ENCODE peak calls at places on chromosome 10, in five cellular contexts. One of them, this sample, is unnamed. For H3K27me3 and H3K4me1, the result is how much of the 10 kb centered on the place peaks cover.

GRCh38 chr10:91689731-91690168 is 56.9 kb upstream of the PPP1R3C start:
- DNase-seq in tibial nerve: peak
- DNase-seq in sigmoid colon: no peak
- DNase-seq in IMR-90: peak
- DNase-seq in endothelial cell of umbilical vein: no peak
- DNase-seq in this sample: no peak

GRCh38 chr10:84348431-84348830 is 20.0 kb downstream of the CCSER2 start:
- DNase-seq in tibial nerve: no peak
- DNase-seq in sigmoid colon: no peak
- DNase-seq in IMR-90: peak
- DNase-seq in endothelial cell of umbilical vein: no peak
- DNase-seq in this sample: no peak

GRCh38 chr10:93379366-93380042 is 102.6 kb downstream of the MYOF start:
- DNase-seq in tibial nerve: no peak
- DNase-seq in sigmoid colon: no peak
- DNase-seq in IMR-90: peak
- DNase-seq in endothelial cell of umbilical vein: peak
- DNase-seq in this sample: no peak

GRCh38 chr10:116215651-116216050 is 57.4 kb downstream of the GFRA1 start:
- DNase-seq in tibial nerve: no peak
- DNase-seq in sigmoid colon: no peak
- DNase-seq in IMR-90: no peak
- DNase-seq in endothelial cell of umbilical vein: no peak
- DNase-seq in this sample: no peak

GRCh38 chr10:90378524-90379076 is 479.2 kb downstream of the HTR7 start:
- DNase-seq in tibial nerve: no peak
- DNase-seq in sigmoid colon: no peak
- DNase-seq in IMR-90: peak
- DNase-seq in endothelial cell of umbilical vein: no peak
- DNase-seq in this sample: no peak

GRCh38 chr10:90969947-90970673 is 49.2 kb upstream of the ANKRD1 start:
- DNase-seq in tibial nerve: no peak
- DNase-seq in sigmoid colon: no peak
- DNase-seq in IMR-90: peak
- DNase-seq in endothelial cell of umbilical vein: no peak
- DNase-seq in this sample: no peak

GRCh38 chr10:78968300-78968943 is 100.3 kb upstream of the ZMIZ1 start:
- DNase-seq in tibial nerve: no peak
- DNase-seq in sigmoid colon: no peak
- DNase-seq in IMR-90: no peak
- DNase-seq in endothelial cell of umbilical vein: no peak
- DNase-seq in this sample: no peak

GRCh38 chr10:5659702-5660528 is 6.5 kb downstream of the ASB13 start:
- DNase-seq in tibial nerve: peak
- DNase-seq in sigmoid colon: no peak
- DNase-seq in IMR-90: peak
- DNase-seq in endothelial cell of umbilical vein: no peak
- DNase-seq in this sample: peak

GRCh38 chr10:97683556-97684357 is 3.3 kb downstream of the AVPI1 start:
- DNase-seq in tibial nerve: peak
- DNase-seq in sigmoid colon: peak
- DNase-seq in IMR-90: peak
- DNase-seq in endothelial cell of umbilical vein: peak
- DNase-seq in this sample: peak

GRCh38 chr10:15585303-15585715 is 134.4 kb downstream of the ITGA8 start:
- DNase-seq in tibial nerve: peak
- DNase-seq in sigmoid colon: no peak
- DNase-seq in IMR-90: peak
- DNase-seq in endothelial cell of umbilical vein: peak
- DNase-seq in this sample: no peak

GRCh38 chr10:121764241-121764942 is 163.4 kb downstream of the ATE1 start:
- DNase-seq in tibial nerve: no peak
- DNase-seq in sigmoid colon: no peak
- DNase-seq in IMR-90: no peak
- DNase-seq in endothelial cell of umbilical vein: no peak
- DNase-seq in this sample: no peak

GRCh38 chr10:124524991-124525653 is 63.5 kb downstream of the LHPP start:
- DNase-seq in tibial nerve: peak
- DNase-seq in sigmoid colon: peak
- DNase-seq in IMR-90: no peak
- DNase-seq in endothelial cell of umbilical vein: no peak
- DNase-seq in this sample: peak

GRCh38 chr10:70508912-70509366 is 30.4 kb downstream of the PALD1 start:
- DNase-seq in tibial nerve: peak
- DNase-seq in sigmoid colon: peak
- DNase-seq in IMR-90: peak
- DNase-seq in endothelial cell of umbilical vein: peak
- DNase-seq in this sample: no peak

GRCh38 chr10:60916025-60916424 is 28.0 kb downstream of the RHOBTB1 start:
- DNase-seq in tibial nerve: no peak
- DNase-seq in sigmoid colon: no peak
- DNase-seq in IMR-90: no peak
- DNase-seq in endothelial cell of umbilical vein: no peak
- DNase-seq in this sample: no peak

GRCh38 chr10:43856299-43856698 is 207.6 kb upstream of the ZNF32 start:
- DNase-seq in tibial nerve: no peak
- DNase-seq in sigmoid colon: no peak
- DNase-seq in IMR-90: no peak
- DNase-seq in endothelial cell of umbilical vein: no peak
- DNase-seq in this sample: no peak

GRCh38 chr10:76033457-76034196 is 602.2 kb downstream of the LRMDA start:
- DNase-seq in tibial nerve: no peak
- DNase-seq in sigmoid colon: no peak
- DNase-seq in IMR-90: peak
- DNase-seq in endothelial cell of umbilical vein: peak
- DNase-seq in this sample: no peak

GRCh38 chr10:24262929-24263653 is 54.2 kb downstream of the KIAA1217 start:
- DNase-seq in tibial nerve: peak
- DNase-seq in sigmoid colon: no peak
- DNase-seq in IMR-90: no peak
- DNase-seq in endothelial cell of umbilical vein: no peak
- DNase-seq in this sample: no peak

GRCh38 chr10:46520941-46521340 is 35.5 kb downstream of the GPRIN2 start:
- DNase-seq in tibial nerve: no peak
- DNase-seq in sigmoid colon: peak
- DNase-seq in IMR-90: peak
- DNase-seq in endothelial cell of umbilical vein: no peak
- DNase-seq in this sample: peak

GRCh38 chr10:86300931-86301330 is 65.7 kb downstream of the GRID1 start:
- DNase-seq in tibial nerve: no peak
- DNase-seq in sigmoid colon: peak
- DNase-seq in IMR-90: no peak
- DNase-seq in endothelial cell of umbilical vein: no peak
- DNase-seq in this sample: peak

GRCh38 chr10:25175527-25176420 is 973 bp downstream of the GPR158 start:
- DNase-seq in tibial nerve: no peak
- DNase-seq in sigmoid colon: no peak
- DNase-seq in IMR-90: no peak
- DNase-seq in endothelial cell of umbilical vein: no peak
- DNase-seq in this sample: no peak

GRCh38 chr10:74586088-74586585 is 240.3 kb upstream of the KAT6B start:
- DNase-seq in tibial nerve: no peak
- DNase-seq in sigmoid colon: no peak
- DNase-seq in IMR-90: peak
- DNase-seq in endothelial cell of umbilical vein: peak
- DNase-seq in this sample: peak

GRCh38 chr10:73991846-73992245 is 6.1 kb upstream of the VCL start:
- DNase-seq in tibial nerve: peak
- DNase-seq in sigmoid colon: no peak
- DNase-seq in IMR-90: no peak
- DNase-seq in endothelial cell of umbilical vein: no peak
- DNase-seq in this sample: peak

GRCh38 chr10:124245191-124245590 is 151.8 kb upstream of the CHST15 start:
- DNase-seq in tibial nerve: no peak
- DNase-seq in sigmoid colon: no peak
- DNase-seq in IMR-90: no peak
- DNase-seq in endothelial cell of umbilical vein: no peak
- DNase-seq in this sample: no peak

GRCh38 chr10:132735923-132736391 is 50.0 kb downstream of the NKX6-2 start:
- DNase-seq in tibial nerve: no peak
- DNase-seq in sigmoid colon: no peak
- DNase-seq in IMR-90: no peak
- DNase-seq in endothelial cell of umbilical vein: no peak
- DNase-seq in this sample: no peak

GRCh38 chr10:35567951-35568350 is 37.2 kb upstream of the GJD4 start:
- DNase-seq in tibial nerve: no peak
- DNase-seq in sigmoid colon: no peak
- DNase-seq in IMR-90: no peak
- DNase-seq in endothelial cell of umbilical vein: no peak
- DNase-seq in this sample: no peak

GRCh38 chr10:71436268-71436922 is 39.7 kb downstream of the CDH23 start:
- DNase-seq in tibial nerve: no peak
- DNase-seq in sigmoid colon: no peak
- DNase-seq in IMR-90: no peak
- DNase-seq in endothelial cell of umbilical vein: peak
- DNase-seq in this sample: peak

GRCh38 chr10:91247360-91248111 is 27.1 kb downstream of the PCGF5 start:
- DNase-seq in tibial nerve: no peak
- DNase-seq in sigmoid colon: no peak
- DNase-seq in IMR-90: peak
- DNase-seq in endothelial cell of umbilical vein: peak
- DNase-seq in this sample: no peak

GRCh38 chr10:119652361-119652760 is 1.2 kb downstream of the BAG3 start:
- DNase-seq in tibial nerve: peak
- DNase-seq in sigmoid colon: no peak
- DNase-seq in IMR-90: peak
- DNase-seq in endothelial cell of umbilical vein: peak
- DNase-seq in this sample: no peak

GRCh38 chr10:11899067-11899876 is 76.1 kb downstream of the PROSER2 start:
- DNase-seq in tibial nerve: no peak
- DNase-seq in sigmoid colon: peak
- DNase-seq in IMR-90: no peak
- DNase-seq in endothelial cell of umbilical vein: no peak
- DNase-seq in this sample: no peak

GRCh38 chr10:76124230-76124629 is 692.8 kb downstream of the LRMDA start:
- DNase-seq in tibial nerve: no peak
- DNase-seq in sigmoid colon: no peak
- DNase-seq in IMR-90: no peak
- DNase-seq in endothelial cell of umbilical vein: no peak
- DNase-seq in this sample: no peak

GRCh38 chr10:97861924-97862323 is 12.3 kb downstream of the GOLGA7B start:
- DNase-seq in tibial nerve: no peak
- DNase-seq in sigmoid colon: no peak
- DNase-seq in IMR-90: no peak
- DNase-seq in endothelial cell of umbilical vein: no peak
- DNase-seq in this sample: no peak

GRCh38 chr10:5123886-5124285 is 29.7 kb downstream of the AKR1C3 start:
- DNase-seq in tibial nerve: no peak
- DNase-seq in sigmoid colon: no peak
- DNase-seq in IMR-90: no peak
- DNase-seq in endothelial cell of umbilical vein: no peak
- DNase-seq in this sample: no peak

GRCh38 chr10:30151581-30152389 is 92.4 kb upstream of the JCAD start:
- DNase-seq in tibial nerve: no peak
- DNase-seq in sigmoid colon: no peak
- DNase-seq in IMR-90: peak
- DNase-seq in endothelial cell of umbilical vein: peak
- DNase-seq in this sample: no peak
- TF ChIP-seq POLR2A in tibial nerve: no peak
- TF ChIP-seq POLR2A in sigmoid colon: no peak
- TF ChIP-seq POLR2A in IMR-90: no peak
- TF ChIP-seq POLR2A in endothelial cell of umbilical vein: no peak
- TF ChIP-seq POLR2A in this sample: no peak

GRCh38 chr10:96400465-96400864 is 41.7 kb upstream of the OPALIN start:
- DNase-seq in tibial nerve: no peak
- DNase-seq in sigmoid colon: no peak
- DNase-seq in IMR-90: no peak
- DNase-seq in endothelial cell of umbilical vein: no peak
- DNase-seq in this sample: no peak
- H3K27me3 ChIP-seq in tibial nerve: under half
- H3K27me3 ChIP-seq in sigmoid colon: under half
- H3K27me3 ChIP-seq in IMR-90: under half
- H3K27me3 ChIP-seq in endothelial cell of umbilical vein: under half
- H3K27me3 ChIP-seq in this sample: under half

GRCh38 chr10:14378387-14378960 is 47.8 kb upstream of the FRMD4A start:
- DNase-seq in tibial nerve: no peak
- DNase-seq in sigmoid colon: no peak
- DNase-seq in IMR-90: no peak
- DNase-seq in endothelial cell of umbilical vein: no peak
- DNase-seq in this sample: no peak
- H3K4me1 ChIP-seq in tibial nerve: under half
- H3K4me1 ChIP-seq in sigmoid colon: under half
- H3K4me1 ChIP-seq in IMR-90: under half
- H3K4me1 ChIP-seq in endothelial cell of umbilical vein: under half
- H3K4me1 ChIP-seq in this sample: under half

GRCh38 chr10:102432162-102432950 is at the start of gene CUEDC2:
- DNase-seq in tibial nerve: peak
- DNase-seq in sigmoid colon: peak
- DNase-seq in IMR-90: peak
- DNase-seq in endothelial cell of umbilical vein: peak
- DNase-seq in this sample: peak
- TF ChIP-seq POLR2A in tibial nerve: peak
- TF ChIP-seq POLR2A in sigmoid colon: no peak
- TF ChIP-seq POLR2A in IMR-90: peak
- TF ChIP-seq POLR2A in endothelial cell of umbilical vein: peak
- TF ChIP-seq POLR2A in this sample: peak

GRCh38 chr10:21496285-21497176 is 29.0 kb downstream of the SKIDA1 start:
- DNase-seq in tibial nerve: peak
- DNase-seq in sigmoid colon: peak
- DNase-seq in IMR-90: peak
- DNase-seq in endothelial cell of umbilical vein: peak
- DNase-seq in this sample: peak
- H3K27me3 ChIP-seq in tibial nerve: under half
- H3K27me3 ChIP-seq in sigmoid colon: under half
- H3K27me3 ChIP-seq in IMR-90: under half
- H3K27me3 ChIP-seq in endothelial cell of umbilical vein: under half
- H3K27me3 ChIP-seq in this sample: under half

DNA sequence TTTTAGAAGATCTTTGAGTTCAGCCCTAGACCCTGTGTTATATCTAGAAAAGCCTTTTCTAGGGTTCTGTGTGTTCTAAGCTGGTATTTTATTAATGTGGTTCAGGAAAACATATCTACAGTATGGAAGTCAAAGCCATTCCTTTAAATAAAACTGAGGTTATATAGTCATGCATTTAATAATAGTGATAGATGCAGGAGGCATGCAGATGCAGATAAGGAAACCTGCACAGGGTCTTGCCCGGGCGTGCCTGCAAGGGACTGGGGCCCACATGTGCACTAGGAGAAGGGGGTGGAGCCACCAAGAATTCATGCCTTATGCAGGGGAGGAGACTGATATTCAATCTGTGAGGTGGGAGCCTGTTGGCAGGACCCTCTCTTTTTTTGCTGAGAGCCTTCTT is 171.5 kb downstream of the PRPF18 start:
- DNase-seq in tibial nerve: no peak
- DNase-seq in sigmoid colon: no peak
- DNase-seq in IMR-90: peak
- DNase-seq in endothelial cell of umbilical vein: peak
- DNase-seq in this sample: no peak
- H3K4me1 ChIP-seq in tibial nerve: under half
- H3K4me1 ChIP-seq in sigmoid colon: under half
- H3K4me1 ChIP-seq in IMR-90: under half
- H3K4me1 ChIP-seq in endothelial cell of umbilical vein: under half
- H3K4me1 ChIP-seq in this sample: under half

This sample was measured in Peyer's patch.